ENCODE peak calls at places on chromosomes 7 and 10, in six cellular contexts. One of them, this sample, is unnamed.

GRCh38 chr7:24141876-24142509 is 142.0 kb upstream of the NPY start:
- DNase-seq in naive B cell: no peak
- DNase-seq in K562: no peak
- DNase-seq in BE2C: no peak
- DNase-seq in activated CD4-positive, alpha-beta memory T cell treated with anti-CD3 and anti-CD28 coated beads, Interleukin-2, amount 10 ng/mL, durations not matched to agents 7 days and 5 days: no peak
- DNase-seq in NCI-H510A treated with DMSO at 0.1 percent for 48 hours: no peak
- DNase-seq in this sample: no peak

GRCh38 chr10:113644185-113645120 is 19.4 kb downstream of the NRAP start:
- DNase-seq in naive B cell: no peak
- DNase-seq in K562: no peak
- DNase-seq in activated CD4-positive, alpha-beta memory T cell treated with anti-CD3 and anti-CD28 coated beads, Interleukin-2, amount 10 ng/mL, durations not matched to agents 7 days and 5 days: no peak
- DNase-seq in BE2C: no peak
- DNase-seq in NCI-H510A treated with DMSO at 0.1 percent for 48 hours: no peak
- DNase-seq in this sample: no peak

GRCh38 chr7:133036290-133036689 is 45.6 kb downstream of the CHCHD3 start:
- DNase-seq in naive B cell: no peak
- DNase-seq in BE2C: no peak
- DNase-seq in activated CD4-positive, alpha-beta memory T cell treated with anti-CD3 and anti-CD28 coated beads, Interleukin-2, amount 10 ng/mL, durations not matched to agents 7 days and 5 days: no peak
- DNase-seq in K562: no peak
- DNase-seq in NCI-H510A treated with DMSO at 0.1 percent for 48 hours: no peak
- DNase-seq in this sample: no peak

GRCh38 chr7:155863721-155864151 is 51.5 kb upstream of the SHH start:
- DNase-seq in activated CD4-positive, alpha-beta memory T cell treated with anti-CD3 and anti-CD28 coated beads, Interleukin-2, amount 10 ng/mL, durations not matched to agents 7 days and 5 days: no peak
- DNase-seq in K562: no peak
- DNase-seq in naive B cell: no peak
- DNase-seq in NCI-H510A treated with DMSO at 0.1 percent for 48 hours: no peak
- DNase-seq in BE2C: no peak
- DNase-seq in this sample: no peak

GRCh38 chr10:129048513-129048912 is 418.5 kb upstream of the MGMT start:
- DNase-seq in NCI-H510A treated with DMSO at 0.1 percent for 48 hours: no peak
- DNase-seq in naive B cell: no peak
- DNase-seq in K562: no peak
- DNase-seq in BE2C: peak; percentile 91
- DNase-seq in activated CD4-positive, alpha-beta memory T cell treated with anti-CD3 and anti-CD28 coated beads, Interleukin-2, amount 10 ng/mL, durations not matched to agents 7 days and 5 days: no peak
- DNase-seq in this sample: no peak

GRCh38 chr7:139725077-139725476 is 52.7 kb downstream of the HIPK2 start:
- DNase-seq in activated CD4-positive, alpha-beta memory T cell treated with anti-CD3 and anti-CD28 coated beads, Interleukin-2, amount 10 ng/mL, durations not matched to agents 7 days and 5 days: no peak
- DNase-seq in NCI-H510A treated with DMSO at 0.1 percent for 48 hours: peak; percentile 55
- DNase-seq in naive B cell: peak; percentile 31
- DNase-seq in K562: no peak
- DNase-seq in BE2C: no peak
- DNase-seq in this sample: peak; percentile 14

GRCh38 chr7:816751-817671 is 15.3 kb upstream of the SUN1 start:
- DNase-seq in BE2C: peak; percentile 27
- DNase-seq in naive B cell: no peak
- DNase-seq in NCI-H510A treated with DMSO at 0.1 percent for 48 hours: no peak
- DNase-seq in K562: peak; percentile 59
- DNase-seq in activated CD4-positive, alpha-beta memory T cell treated with anti-CD3 and anti-CD28 coated beads, Interleukin-2, amount 10 ng/mL, durations not matched to agents 7 days and 5 days: peak; percentile 42
- DNase-seq in this sample: peak; percentile 63

GRCh38 chr10:43059336-43059720 is 17.5 kb upstream of the RET start:
- DNase-seq in NCI-H510A treated with DMSO at 0.1 percent for 48 hours: no peak
- DNase-seq in activated CD4-positive, alpha-beta memory T cell treated with anti-CD3 and anti-CD28 coated beads, Interleukin-2, amount 10 ng/mL, durations not matched to agents 7 days and 5 days: no peak
- DNase-seq in BE2C: peak; percentile 2
- DNase-seq in K562: no peak
- DNase-seq in naive B cell: no peak
- DNase-seq in this sample: no peak

GRCh38 chr10:44788820-44789167 is 122.3 kb upstream of the TMEM72 start:
- DNase-seq in BE2C: no peak
- DNase-seq in activated CD4-positive, alpha-beta memory T cell treated with anti-CD3 and anti-CD28 coated beads, Interleukin-2, amount 10 ng/mL, durations not matched to agents 7 days and 5 days: no peak
- DNase-seq in K562: peak; percentile 18
- DNase-seq in NCI-H510A treated with DMSO at 0.1 percent for 48 hours: no peak
- DNase-seq in naive B cell: no peak
- DNase-seq in this sample: no peak

GRCh38 chr10:43197834-43198681 is 59.8 kb downstream of the CSGALNACT2 start:
- DNase-seq in BE2C: peak; percentile 55
- DNase-seq in naive B cell: no peak
- DNase-seq in K562: peak; percentile 43
- DNase-seq in activated CD4-positive, alpha-beta memory T cell treated with anti-CD3 and anti-CD28 coated beads, Interleukin-2, amount 10 ng/mL, durations not matched to agents 7 days and 5 days: peak; percentile 33
- DNase-seq in NCI-H510A treated with DMSO at 0.1 percent for 48 hours: no peak
- DNase-seq in this sample: peak; percentile 48

GRCh38 chr10:101270763-101271162 is 41.5 kb upstream of the LBX1 start:
- DNase-seq in NCI-H510A treated with DMSO at 0.1 percent for 48 hours: no peak
- DNase-seq in BE2C: no peak
- DNase-seq in K562: no peak
- DNase-seq in naive B cell: no peak
- DNase-seq in activated CD4-positive, alpha-beta memory T cell treated with anti-CD3 and anti-CD28 coated beads, Interleukin-2, amount 10 ng/mL, durations not matched to agents 7 days and 5 days: no peak
- DNase-seq in this sample: no peak

GRCh38 chr7:24572421-24573007 is 738 bp upstream of the PALS2 start:
- DNase-seq in NCI-H510A treated with DMSO at 0.1 percent for 48 hours: peak; percentile 72
- DNase-seq in K562: peak; percentile 16
- DNase-seq in activated CD4-positive, alpha-beta memory T cell treated with anti-CD3 and anti-CD28 coated beads, Interleukin-2, amount 10 ng/mL, durations not matched to agents 7 days and 5 days: peak; percentile 46
- DNase-seq in BE2C: peak; percentile 17
- DNase-seq in naive B cell: no peak
- DNase-seq in this sample: peak; percentile 39

GRCh38 chr10:2985729-2986232 is 81.6 kb upstream of the PFKP start:
- DNase-seq in activated CD4-positive, alpha-beta memory T cell treated with anti-CD3 and anti-CD28 coated beads, Interleukin-2, amount 10 ng/mL, durations not matched to agents 7 days and 5 days: no peak
- DNase-seq in K562: peak; percentile 26
- DNase-seq in naive B cell: no peak
- DNase-seq in NCI-H510A treated with DMSO at 0.1 percent for 48 hours: no peak
- DNase-seq in BE2C: no peak
- DNase-seq in this sample: no peak

GRCh38 chr10:67306588-67307205 is 380.9 kb downstream of the LRRTM3 start:
- DNase-seq in K562: peak; percentile 34
- DNase-seq in naive B cell: no peak
- DNase-seq in activated CD4-positive, alpha-beta memory T cell treated with anti-CD3 and anti-CD28 coated beads, Interleukin-2, amount 10 ng/mL, durations not matched to agents 7 days and 5 days: no peak
- DNase-seq in BE2C: no peak
- DNase-seq in NCI-H510A treated with DMSO at 0.1 percent for 48 hours: no peak
- DNase-seq in this sample: peak; percentile 48

GRCh38 chr10:113357688-113358306 is 195.1 kb upstream of the HABP2 start:
- DNase-seq in NCI-H510A treated with DMSO at 0.1 percent for 48 hours: no peak
- DNase-seq in naive B cell: no peak
- DNase-seq in K562: no peak
- DNase-seq in BE2C: no peak
- DNase-seq in activated CD4-positive, alpha-beta memory T cell treated with anti-CD3 and anti-CD28 coated beads, Interleukin-2, amount 10 ng/mL, durations not matched to agents 7 days and 5 days: no peak
- DNase-seq in this sample: no peak